ENCODE peak calls at places on chromosomes 12 and 14, in nine cellular contexts. One of them, this sample, is unnamed.

GRCh38 chr12:51205350-51205749 is 12.5 kb downstream of the POU6F1 start:
- DNase-seq in cardiac fibroblast: no peak
- DNase-seq in HepG2: no peak
- DNase-seq in left ventricle myocardium inferior: no peak
- DNase-seq in bronchial epithelial cell: no peak
- DNase-seq in GM23338: no peak
- DNase-seq in choroid plexus epithelial cell: no peak
- DNase-seq in psoas muscle: no peak
- DNase-seq in HFF-Myc: no peak
- DNase-seq in this sample: no peak

GRCh38 chr12:14289596-14289995 is 75.9 kb upstream of the ATF7IP start:
- DNase-seq in choroid plexus epithelial cell: no peak
- DNase-seq in psoas muscle: no peak
- DNase-seq in HFF-Myc: no peak
- DNase-seq in cardiac fibroblast: no peak
- DNase-seq in bronchial epithelial cell: no peak
- DNase-seq in HepG2: no peak
- DNase-seq in GM23338: no peak
- DNase-seq in left ventricle myocardium inferior: no peak
- DNase-seq in this sample: no peak

GRCh38 chr12:64389154-64389553 is 1.4 kb downstream of the C12orf56 start:
- DNase-seq in HepG2: no peak
- DNase-seq in psoas muscle: no peak
- DNase-seq in GM23338: peak
- DNase-seq in left ventricle myocardium inferior: no peak
- DNase-seq in choroid plexus epithelial cell: no peak
- DNase-seq in HFF-Myc: no peak
- DNase-seq in bronchial epithelial cell: no peak
- DNase-seq in cardiac fibroblast: no peak
- DNase-seq in this sample: no peak

GRCh38 chr12:59444932-59445331 is 150.9 kb upstream of the SLC16A7 start:
- DNase-seq in choroid plexus epithelial cell: peak
- DNase-seq in HFF-Myc: no peak
- DNase-seq in left ventricle myocardium inferior: no peak
- DNase-seq in psoas muscle: no peak
- DNase-seq in GM23338: no peak
- DNase-seq in HepG2: no peak
- DNase-seq in bronchial epithelial cell: peak
- DNase-seq in cardiac fibroblast: peak
- DNase-seq in this sample: peak

GRCh38 chr14:43003845-43004244 is 1397.2 kb downstream of the LRFN5 start:
- DNase-seq in left ventricle myocardium inferior: no peak
- DNase-seq in HFF-Myc: no peak
- DNase-seq in psoas muscle: no peak
- DNase-seq in bronchial epithelial cell: no peak
- DNase-seq in HepG2: peak
- DNase-seq in choroid plexus epithelial cell: peak
- DNase-seq in GM23338: peak
- DNase-seq in cardiac fibroblast: peak
- DNase-seq in this sample: no peak

GRCh38 chr14:105148604-105149145 is 19.9 kb downstream of the JAG2 start:
- DNase-seq in HepG2: no peak
- DNase-seq in choroid plexus epithelial cell: no peak
- DNase-seq in HFF-Myc: no peak
- DNase-seq in left ventricle myocardium inferior: peak
- DNase-seq in psoas muscle: no peak
- DNase-seq in GM23338: no peak
- DNase-seq in bronchial epithelial cell: no peak
- DNase-seq in cardiac fibroblast: no peak
- DNase-seq in this sample: no peak

GRCh38 chr14:81323094-81323493 is 77.0 kb downstream of the STON2 start:
- DNase-seq in left ventricle myocardium inferior: no peak
- DNase-seq in HFF-Myc: no peak
- DNase-seq in bronchial epithelial cell: no peak
- DNase-seq in choroid plexus epithelial cell: no peak
- DNase-seq in psoas muscle: no peak
- DNase-seq in GM23338: no peak
- DNase-seq in cardiac fibroblast: no peak
- DNase-seq in HepG2: no peak
- DNase-seq in this sample: no peak

GRCh38 chr12:2215709-2216560 is 163.1 kb downstream of the CACNA1C start:
- DNase-seq in choroid plexus epithelial cell: peak
- DNase-seq in left ventricle myocardium inferior: no peak
- DNase-seq in cardiac fibroblast: peak
- DNase-seq in GM23338: no peak
- DNase-seq in bronchial epithelial cell: no peak
- DNase-seq in psoas muscle: no peak
- DNase-seq in HepG2: no peak
- DNase-seq in HFF-Myc: no peak
- DNase-seq in this sample: no peak

GRCh38 chr12:116955382-116956021 is 44.8 kb downstream of the FBXW8 start:
- DNase-seq in bronchial epithelial cell: peak
- DNase-seq in psoas muscle: no peak
- DNase-seq in left ventricle myocardium inferior: no peak
- DNase-seq in HepG2: peak
- DNase-seq in choroid plexus epithelial cell: peak
- DNase-seq in cardiac fibroblast: peak
- DNase-seq in HFF-Myc: no peak
- DNase-seq in GM23338: peak
- DNase-seq in this sample: peak

GRCh38 chr12:89333564-89334252 is 18.6 kb downstream of the DUSP6 start:
- DNase-seq in psoas muscle: no peak
- DNase-seq in left ventricle myocardium inferior: no peak
- DNase-seq in GM23338: peak
- DNase-seq in HFF-Myc: no peak
- DNase-seq in choroid plexus epithelial cell: no peak
- DNase-seq in HepG2: no peak
- DNase-seq in bronchial epithelial cell: no peak
- DNase-seq in cardiac fibroblast: no peak
- DNase-seq in this sample: peak

GRCh38 chr12:68207276-68207675 is 18.3 kb downstream of the IL26 start:
- DNase-seq in HFF-Myc: no peak
- DNase-seq in left ventricle myocardium inferior: no peak
- DNase-seq in choroid plexus epithelial cell: no peak
- DNase-seq in psoas muscle: no peak
- DNase-seq in bronchial epithelial cell: no peak
- DNase-seq in GM23338: no peak
- DNase-seq in HepG2: no peak
- DNase-seq in cardiac fibroblast: no peak
- DNase-seq in this sample: no peak

GRCh38 chr12:43148711-43149110 is 403.3 kb downstream of the ADAMTS20 start:
- DNase-seq in cardiac fibroblast: no peak
- DNase-seq in psoas muscle: no peak
- DNase-seq in HFF-Myc: no peak
- DNase-seq in left ventricle myocardium inferior: no peak
- DNase-seq in GM23338: no peak
- DNase-seq in bronchial epithelial cell: peak
- DNase-seq in HepG2: no peak
- DNase-seq in choroid plexus epithelial cell: no peak
- DNase-seq in this sample: no peak

GRCh38 chr14:101462726-101463565 is 98.3 kb upstream of the DIO3 start:
- DNase-seq in HepG2: no peak
- DNase-seq in bronchial epithelial cell: no peak
- DNase-seq in cardiac fibroblast: no peak
- DNase-seq in psoas muscle: no peak
- DNase-seq in left ventricle myocardium inferior: no peak
- DNase-seq in GM23338: no peak
- DNase-seq in choroid plexus epithelial cell: peak
- DNase-seq in HFF-Myc: no peak
- DNase-seq in this sample: no peak

DNA sequence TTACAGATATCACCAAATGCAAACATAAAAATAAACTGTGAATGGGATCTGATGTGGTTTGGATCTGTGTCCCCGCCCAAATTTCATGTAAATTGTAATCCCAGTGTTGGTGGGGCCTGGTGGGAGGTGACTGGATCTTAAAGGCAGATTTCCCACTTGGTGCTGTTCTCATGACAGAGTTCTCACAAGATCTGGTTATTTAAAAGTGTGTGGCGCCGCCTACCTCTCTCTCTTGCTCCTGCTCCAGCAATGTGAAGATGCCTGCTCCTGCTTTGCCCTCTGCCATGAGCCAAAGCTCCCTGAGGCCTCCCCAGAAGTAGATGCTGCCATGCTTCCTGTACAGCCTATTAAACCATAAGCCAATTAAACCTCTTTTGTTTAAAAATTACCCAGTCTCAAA is 47.8 kb downstream of the SLC25A21 start:
- DNase-seq in HFF-Myc: no peak
- DNase-seq in psoas muscle: no peak
- DNase-seq in cardiac fibroblast: peak
- DNase-seq in bronchial epithelial cell: peak
- DNase-seq in choroid plexus epithelial cell: peak
- DNase-seq in GM23338: peak
- DNase-seq in left ventricle myocardium inferior: no peak
- DNase-seq in HepG2: peak
- DNase-seq in this sample: peak
- TF ChIP-seq CTCF in HFF-Myc: no peak
- TF ChIP-seq CTCF in psoas muscle: no peak
- TF ChIP-seq CTCF in cardiac fibroblast: no peak
- TF ChIP-seq CTCF in bronchial epithelial cell: peak
- TF ChIP-seq CTCF in choroid plexus epithelial cell: peak
- TF ChIP-seq CTCF in GM23338: peak
- TF ChIP-seq CTCF in left ventricle myocardium inferior: no peak
- TF ChIP-seq CTCF in HepG2: peak
- TF ChIP-seq CTCF in this sample: no peak

DNA sequence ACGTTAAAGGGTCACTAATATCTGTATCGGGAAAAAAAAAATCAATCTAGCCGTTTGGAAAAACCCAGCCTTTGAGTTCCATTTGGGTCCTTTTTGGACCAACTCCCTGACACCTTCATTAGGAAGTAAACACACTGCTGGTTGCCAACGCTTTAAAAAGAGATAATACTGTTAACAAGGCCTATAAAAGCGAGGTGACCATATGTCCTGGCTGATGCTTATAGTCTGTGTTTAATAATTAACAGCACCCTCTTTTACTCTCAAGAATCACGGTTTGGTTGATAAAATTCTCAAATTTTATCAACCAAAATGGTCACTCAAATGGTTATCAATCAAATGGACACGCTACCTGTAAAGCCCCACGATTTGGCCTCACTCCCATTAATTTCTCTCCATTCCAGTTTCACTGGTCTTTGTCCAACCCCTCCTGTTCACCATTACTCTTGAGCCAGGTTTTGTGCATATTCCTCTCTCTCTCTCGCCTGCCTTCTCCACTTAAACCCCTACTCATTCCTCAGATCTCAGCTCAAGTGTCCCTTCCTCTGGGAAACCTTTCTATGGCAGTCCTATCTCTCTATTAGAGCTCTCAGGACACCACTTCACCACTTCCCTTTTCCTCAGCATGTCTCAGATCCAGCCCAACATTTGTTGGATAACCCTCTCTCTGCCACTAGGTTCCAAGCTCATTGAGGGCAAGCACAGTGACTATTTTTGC is 9.5 kb downstream of the BTG1 start:
- DNase-seq in choroid plexus epithelial cell: no peak
- DNase-seq in left ventricle myocardium inferior: no peak
- DNase-seq in HepG2: no peak
- DNase-seq in GM23338: no peak
- DNase-seq in HFF-Myc: no peak
- DNase-seq in cardiac fibroblast: no peak
- DNase-seq in bronchial epithelial cell: no peak
- DNase-seq in psoas muscle: no peak
- DNase-seq in this sample: no peak
- H3K4me3 ChIP-seq in choroid plexus epithelial cell: no peak
- H3K4me3 ChIP-seq in left ventricle myocardium inferior: peak
- H3K4me3 ChIP-seq in HepG2: no peak
- H3K4me3 ChIP-seq in GM23338: no peak
- H3K4me3 ChIP-seq in HFF-Myc: no peak
- H3K4me3 ChIP-seq in cardiac fibroblast: no peak
- H3K4me3 ChIP-seq in bronchial epithelial cell: no peak
- H3K4me3 ChIP-seq in psoas muscle: no peak
- H3K4me3 ChIP-seq in this sample: peak

GRCh38 chr14:37470251-37470650 is 124.8 kb downstream of the FOXA1 start:
- DNase-seq in psoas muscle: no peak
- DNase-seq in GM23338: no peak
- DNase-seq in bronchial epithelial cell: no peak
- DNase-seq in HFF-Myc: no peak
- DNase-seq in choroid plexus epithelial cell: no peak
- DNase-seq in HepG2: no peak
- DNase-seq in cardiac fibroblast: no peak
- DNase-seq in left ventricle myocardium inferior: no peak
- DNase-seq in this sample: no peak

GRCh38 chr14:37469650-37470049 is 125.4 kb downstream of the FOXA1 start:
- DNase-seq in psoas muscle: no peak
- DNase-seq in HepG2: no peak
- DNase-seq in HFF-Myc: no peak
- DNase-seq in GM23338: no peak
- DNase-seq in cardiac fibroblast: no peak
- DNase-seq in bronchial epithelial cell: no peak
- DNase-seq in left ventricle myocardium inferior: no peak
- DNase-seq in choroid plexus epithelial cell: no peak
- DNase-seq in this sample: no peak

GRCh38 chr14:37464192-37464858 is 130.7 kb downstream of the FOXA1 start:
- DNase-seq in GM23338: no peak
- DNase-seq in cardiac fibroblast: no peak
- DNase-seq in choroid plexus epithelial cell: no peak
- DNase-seq in left ventricle myocardium inferior: no peak
- DNase-seq in psoas muscle: no peak
- DNase-seq in HepG2: no peak
- DNase-seq in bronchial epithelial cell: no peak
- DNase-seq in HFF-Myc: no peak
- DNase-seq in this sample: no peak

GRCh38 chr14:37466003-37466622 is 128.9 kb downstream of the FOXA1 start:
- DNase-seq in bronchial epithelial cell: no peak
- DNase-seq in GM23338: no peak
- DNase-seq in HFF-Myc: no peak
- DNase-seq in HepG2: peak
- DNase-seq in left ventricle myocardium inferior: no peak
- DNase-seq in choroid plexus epithelial cell: no peak
- DNase-seq in psoas muscle: no peak
- DNase-seq in cardiac fibroblast: no peak
- DNase-seq in this sample: no peak

DNA sequence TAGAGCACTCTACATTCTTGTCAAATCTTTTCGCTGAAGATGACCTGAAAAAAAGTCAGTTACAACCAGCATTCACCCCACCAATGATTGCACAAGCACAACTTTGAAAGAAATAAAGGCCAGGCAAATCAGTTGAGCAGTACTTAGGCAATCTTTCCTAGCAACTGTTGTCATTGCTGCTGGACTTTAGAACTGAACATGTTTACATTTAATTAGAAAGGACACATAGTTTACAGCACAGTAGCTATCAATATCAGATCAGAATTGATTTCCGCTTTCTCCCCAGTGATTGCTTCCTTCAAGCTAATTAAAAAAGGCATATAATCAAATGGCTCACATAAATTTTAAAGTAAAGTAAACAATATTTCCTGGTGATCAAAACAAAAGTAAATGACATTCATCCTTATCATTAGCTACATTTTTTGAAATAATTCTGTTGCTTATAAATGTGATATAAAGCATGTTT is 128.4 kb downstream of the FOXA1 start:
- DNase-seq in HFF-Myc: no peak
- DNase-seq in cardiac fibroblast: no peak
- DNase-seq in psoas muscle: no peak
- DNase-seq in left ventricle myocardium inferior: no peak
- DNase-seq in HepG2: peak
- DNase-seq in choroid plexus epithelial cell: peak
- DNase-seq in GM23338: no peak
- DNase-seq in bronchial epithelial cell: no peak
- DNase-seq in this sample: no peak
- TF ChIP-seq CTCF in HFF-Myc: no peak
- TF ChIP-seq CTCF in cardiac fibroblast: no peak
- TF ChIP-seq CTCF in psoas muscle: no peak
- TF ChIP-seq CTCF in left ventricle myocardium inferior: no peak
- TF ChIP-seq CTCF in HepG2: no peak
- TF ChIP-seq CTCF in choroid plexus epithelial cell: no peak
- TF ChIP-seq CTCF in GM23338: no peak
- TF ChIP-seq CTCF in bronchial epithelial cell: no peak
- TF ChIP-seq CTCF in this sample: no peak

GRCh38 chr12:10154145-10154496 is 17.8 kb downstream of the OLR1 start:
- DNase-seq in psoas muscle: no peak
- DNase-seq in cardiac fibroblast: no peak
- DNase-seq in choroid plexus epithelial cell: no peak
- DNase-seq in left ventricle myocardium inferior: no peak
- DNase-seq in bronchial epithelial cell: no peak
- DNase-seq in HFF-Myc: no peak
- DNase-seq in HepG2: no peak
- DNase-seq in GM23338: no peak
- DNase-seq in this sample: no peak
- H3K4me3 ChIP-seq in psoas muscle: peak
- H3K4me3 ChIP-seq in cardiac fibroblast: peak
- H3K4me3 ChIP-seq in choroid plexus epithelial cell: peak
- H3K4me3 ChIP-seq in left ventricle myocardium inferior: peak
- H3K4me3 ChIP-seq in bronchial epithelial cell: no peak
- H3K4me3 ChIP-seq in HFF-Myc: peak
- H3K4me3 ChIP-seq in HepG2: no peak
- H3K4me3 ChIP-seq in GM23338: peak
- H3K4me3 ChIP-seq in this sample: peak